ENCODE peak calls at places on chromosomes 5 and 9, in ten cellular contexts. One of them, this sample, is unnamed.

GRCh38 chr9:127406799-127407504 is 10.0 kb downstream of the SLC2A8 start:
- DNase-seq in osteoblast: no peak
- DNase-seq in fibroblast of lung: no peak
- DNase-seq in choroid plexus epithelial cell: no peak
- DNase-seq in heart left ventricle: no peak
- DNase-seq in GM12865: no peak
- DNase-seq in lower leg skin: no peak
- DNase-seq in adrenal gland: no peak
- DNase-seq in fibroblast of pulmonary artery: no peak
- DNase-seq in cardiac fibroblast: no peak
- DNase-seq in this sample: no peak

GRCh38 chr5:1156033-1156753 is 44.3 kb upstream of the SLC12A7 start:
- DNase-seq in fibroblast of lung: no peak
- DNase-seq in choroid plexus epithelial cell: no peak
- DNase-seq in GM12865: no peak
- DNase-seq in adrenal gland: no peak
- DNase-seq in heart left ventricle: no peak
- DNase-seq in osteoblast: peak; percentile 86
- DNase-seq in cardiac fibroblast: no peak
- DNase-seq in lower leg skin: no peak
- DNase-seq in fibroblast of pulmonary artery: no peak
- DNase-seq in this sample: no peak

GRCh38 chr9:120434532-120434931 is 145.4 kb downstream of the CDK5RAP2 start:
- DNase-seq in lower leg skin: no peak
- DNase-seq in cardiac fibroblast: peak; percentile 63
- DNase-seq in osteoblast: no peak
- DNase-seq in GM12865: no peak
- DNase-seq in fibroblast of pulmonary artery: peak; percentile 81
- DNase-seq in choroid plexus epithelial cell: peak; percentile 91
- DNase-seq in fibroblast of lung: peak; percentile 96
- DNase-seq in heart left ventricle: no peak
- DNase-seq in adrenal gland: no peak
- DNase-seq in this sample: no peak

GRCh38 chr5:176734756-176735342 is 75.5 kb upstream of the UNC5A start:
- DNase-seq in heart left ventricle: no peak
- DNase-seq in adrenal gland: no peak
- DNase-seq in fibroblast of pulmonary artery: no peak
- DNase-seq in GM12865: no peak
- DNase-seq in lower leg skin: peak; percentile 62
- DNase-seq in fibroblast of lung: no peak
- DNase-seq in osteoblast: peak; percentile 58
- DNase-seq in cardiac fibroblast: no peak
- DNase-seq in choroid plexus epithelial cell: no peak
- DNase-seq in this sample: no peak

GRCh38 chr9:2047144-2047671 is 32.1 kb downstream of the SMARCA2 start:
- DNase-seq in lower leg skin: no peak
- DNase-seq in GM12865: no peak
- DNase-seq in cardiac fibroblast: no peak
- DNase-seq in osteoblast: no peak
- DNase-seq in adrenal gland: no peak
- DNase-seq in fibroblast of pulmonary artery: no peak
- DNase-seq in fibroblast of lung: no peak
- DNase-seq in heart left ventricle: no peak
- DNase-seq in choroid plexus epithelial cell: no peak
- DNase-seq in this sample: no peak

GRCh38 chr5:125453011-125453410 is 706.6 kb upstream of the ZNF608 start:
- DNase-seq in adrenal gland: no peak
- DNase-seq in heart left ventricle: no peak
- DNase-seq in cardiac fibroblast: no peak
- DNase-seq in fibroblast of lung: no peak
- DNase-seq in GM12865: no peak
- DNase-seq in fibroblast of pulmonary artery: no peak
- DNase-seq in choroid plexus epithelial cell: no peak
- DNase-seq in lower leg skin: no peak
- DNase-seq in osteoblast: no peak
- DNase-seq in this sample: no peak

GRCh38 chr5:107682533-107682932 is 11.8 kb upstream of the EFNA5 start:
- DNase-seq in osteoblast: no peak
- DNase-seq in choroid plexus epithelial cell: no peak
- DNase-seq in GM12865: no peak
- DNase-seq in adrenal gland: no peak
- DNase-seq in heart left ventricle: no peak
- DNase-seq in cardiac fibroblast: no peak
- DNase-seq in lower leg skin: no peak
- DNase-seq in fibroblast of pulmonary artery: no peak
- DNase-seq in fibroblast of lung: no peak
- DNase-seq in this sample: no peak

GRCh38 chr5:59905217-59905616 is 11.7 kb upstream of the PDE4D start:
- DNase-seq in fibroblast of lung: no peak
- DNase-seq in GM12865: no peak
- DNase-seq in choroid plexus epithelial cell: no peak
- DNase-seq in osteoblast: no peak
- DNase-seq in heart left ventricle: no peak
- DNase-seq in lower leg skin: no peak
- DNase-seq in fibroblast of pulmonary artery: no peak
- DNase-seq in cardiac fibroblast: no peak
- DNase-seq in adrenal gland: no peak
- DNase-seq in this sample: no peak

GRCh38 chr5:13708432-13708831 is 236.1 kb downstream of the DNAH5 start:
- DNase-seq in fibroblast of pulmonary artery: no peak
- DNase-seq in choroid plexus epithelial cell: no peak
- DNase-seq in heart left ventricle: no peak
- DNase-seq in GM12865: no peak
- DNase-seq in osteoblast: no peak
- DNase-seq in fibroblast of lung: no peak
- DNase-seq in adrenal gland: no peak
- DNase-seq in cardiac fibroblast: no peak
- DNase-seq in lower leg skin: no peak
- DNase-seq in this sample: no peak

GRCh38 chr9:126788631-126789349 is 16.1 kb upstream of the ZBTB43 start:
- DNase-seq in heart left ventricle: no peak
- DNase-seq in lower leg skin: peak; percentile 53
- DNase-seq in adrenal gland: no peak
- DNase-seq in choroid plexus epithelial cell: peak; percentile 94
- DNase-seq in fibroblast of pulmonary artery: peak; percentile 22
- DNase-seq in GM12865: no peak
- DNase-seq in cardiac fibroblast: peak; percentile 78
- DNase-seq in osteoblast: peak; percentile 58
- DNase-seq in fibroblast of lung: peak; percentile 20
- DNase-seq in this sample: no peak

GRCh38 chr9:134390537-134390936 is 64.3 kb downstream of the RXRA start:
- DNase-seq in osteoblast: no peak
- DNase-seq in adrenal gland: no peak
- DNase-seq in choroid plexus epithelial cell: no peak
- DNase-seq in fibroblast of lung: no peak
- DNase-seq in cardiac fibroblast: no peak
- DNase-seq in fibroblast of pulmonary artery: no peak
- DNase-seq in heart left ventricle: no peak
- DNase-seq in GM12865: peak; percentile 83
- DNase-seq in lower leg skin: no peak
- DNase-seq in this sample: no peak

GRCh38 chr9:105076729-105077128 is 148.8 kb upstream of the ABCA1 start:
- DNase-seq in GM12865: no peak
- DNase-seq in lower leg skin: no peak
- DNase-seq in cardiac fibroblast: no peak
- DNase-seq in heart left ventricle: no peak
- DNase-seq in osteoblast: no peak
- DNase-seq in fibroblast of pulmonary artery: no peak
- DNase-seq in fibroblast of lung: no peak
- DNase-seq in adrenal gland: no peak
- DNase-seq in choroid plexus epithelial cell: no peak
- DNase-seq in this sample: no peak

GRCh38 chr9:123725389-123725788 is 204.5 kb downstream of the DENND1A start:
- DNase-seq in fibroblast of lung: peak; percentile 41
- DNase-seq in fibroblast of pulmonary artery: no peak
- DNase-seq in heart left ventricle: no peak
- DNase-seq in lower leg skin: no peak
- DNase-seq in adrenal gland: no peak
- DNase-seq in osteoblast: no peak
- DNase-seq in GM12865: no peak
- DNase-seq in choroid plexus epithelial cell: peak; percentile 32
- DNase-seq in cardiac fibroblast: no peak
- DNase-seq in this sample: no peak

GRCh38 chr5:147887925-147888324 is 9.4 kb downstream of the SCGB3A2 start:
- DNase-seq in fibroblast of lung: no peak
- DNase-seq in cardiac fibroblast: peak; percentile 69
- DNase-seq in heart left ventricle: no peak
- DNase-seq in GM12865: no peak
- DNase-seq in choroid plexus epithelial cell: no peak
- DNase-seq in adrenal gland: no peak
- DNase-seq in osteoblast: no peak
- DNase-seq in lower leg skin: no peak
- DNase-seq in fibroblast of pulmonary artery: peak; percentile 14
- DNase-seq in this sample: no peak

GRCh38 chr5:23330726-23331125 is 176.7 kb upstream of the PRDM9 start:
- DNase-seq in fibroblast of lung: peak; percentile 39
- DNase-seq in GM12865: no peak
- DNase-seq in lower leg skin: no peak
- DNase-seq in choroid plexus epithelial cell: no peak
- DNase-seq in fibroblast of pulmonary artery: peak; percentile 15
- DNase-seq in heart left ventricle: no peak
- DNase-seq in adrenal gland: no peak
- DNase-seq in osteoblast: no peak
- DNase-seq in cardiac fibroblast: peak; percentile 17
- DNase-seq in this sample: no peak

GRCh38 chr5:135989686-135990085 is 34.9 kb upstream of the LECT2 start:
- DNase-seq in fibroblast of pulmonary artery: no peak
- DNase-seq in cardiac fibroblast: no peak
- DNase-seq in fibroblast of lung: no peak
- DNase-seq in choroid plexus epithelial cell: no peak
- DNase-seq in adrenal gland: peak; percentile 47
- DNase-seq in lower leg skin: no peak
- DNase-seq in osteoblast: no peak
- DNase-seq in GM12865: no peak
- DNase-seq in heart left ventricle: no peak
- DNase-seq in this sample: no peak
- TF ChIP-seq CTCF in fibroblast of pulmonary artery: no peak
- TF ChIP-seq CTCF in cardiac fibroblast: no peak
- TF ChIP-seq CTCF in fibroblast of lung: no peak
- TF ChIP-seq CTCF in choroid plexus epithelial cell: no peak
- TF ChIP-seq CTCF in adrenal gland: no peak
- TF ChIP-seq CTCF in lower leg skin: no peak
- TF ChIP-seq CTCF in osteoblast: no peak
- TF ChIP-seq CTCF in GM12865: no peak
- TF ChIP-seq CTCF in heart left ventricle: no peak
- TF ChIP-seq CTCF in this sample: no peak

GRCh38 chr9:95076696-95077052 is 240.8 kb downstream of the FANCC start:
- DNase-seq in fibroblast of pulmonary artery: no peak
- DNase-seq in lower leg skin: no peak
- DNase-seq in cardiac fibroblast: no peak
- DNase-seq in fibroblast of lung: no peak
- DNase-seq in GM12865: no peak
- DNase-seq in heart left ventricle: no peak
- DNase-seq in adrenal gland: no peak
- DNase-seq in osteoblast: peak; percentile 82
- DNase-seq in choroid plexus epithelial cell: no peak
- DNase-seq in this sample: no peak
- H3K4me3 ChIP-seq in fibroblast of pulmonary artery: no peak overlapping the region
- H3K4me3 ChIP-seq in lower leg skin: no peak overlapping the region
- H3K4me3 ChIP-seq in cardiac fibroblast: no peak overlapping the region
- H3K4me3 ChIP-seq in fibroblast of lung: no peak overlapping the region
- H3K4me3 ChIP-seq in GM12865: no peak overlapping the region
- H3K4me3 ChIP-seq in heart left ventricle: no peak overlapping the region
- H3K4me3 ChIP-seq in adrenal gland: no peak overlapping the region
- H3K4me3 ChIP-seq in osteoblast: no peak overlapping the region
- H3K4me3 ChIP-seq in choroid plexus epithelial cell: no peak overlapping the region
- H3K4me3 ChIP-seq in this sample: no peak overlapping the region

GRCh38 chr9:73951147-73951546 is 546.0 kb upstream of the RORB start:
- DNase-seq in adrenal gland: no peak
- DNase-seq in fibroblast of pulmonary artery: no peak
- DNase-seq in choroid plexus epithelial cell: no peak
- DNase-seq in fibroblast of lung: no peak
- DNase-seq in GM12865: no peak
- DNase-seq in osteoblast: no peak
- DNase-seq in lower leg skin: no peak
- DNase-seq in cardiac fibroblast: no peak
- DNase-seq in heart left ventricle: no peak
- DNase-seq in this sample: no peak
- TF ChIP-seq CTCF in adrenal gland: no peak
- TF ChIP-seq CTCF in fibroblast of pulmonary artery: no peak
- TF ChIP-seq CTCF in choroid plexus epithelial cell: no peak
- TF ChIP-seq CTCF in fibroblast of lung: no peak
- TF ChIP-seq CTCF in GM12865: no peak
- TF ChIP-seq CTCF in osteoblast: no peak
- TF ChIP-seq CTCF in lower leg skin: no peak
- TF ChIP-seq CTCF in cardiac fibroblast: no peak
- TF ChIP-seq CTCF in heart left ventricle: no peak
- TF ChIP-seq CTCF in this sample: no peak

GRCh38 chr9:110126986-110127864 is 80.7 kb downstream of the C9orf152 start:
- DNase-seq in adrenal gland: peak; percentile 32
- DNase-seq in fibroblast of pulmonary artery: peak; percentile 97
- DNase-seq in cardiac fibroblast: peak; percentile 86
- DNase-seq in lower leg skin: no peak
- DNase-seq in choroid plexus epithelial cell: peak; percentile 88
- DNase-seq in osteoblast: peak; percentile 51
- DNase-seq in GM12865: no peak
- DNase-seq in fibroblast of lung: peak; percentile 97
- DNase-seq in heart left ventricle: peak; percentile 90
- DNase-seq in this sample: no peak

GRCh38 chr9:110125763-110126351 is 82.1 kb downstream of the C9orf152 start:
- DNase-seq in lower leg skin: no peak
- DNase-seq in cardiac fibroblast: no peak
- DNase-seq in GM12865: no peak
- DNase-seq in fibroblast of pulmonary artery: no peak
- DNase-seq in choroid plexus epithelial cell: peak; percentile 44
- DNase-seq in osteoblast: no peak
- DNase-seq in adrenal gland: no peak
- DNase-seq in heart left ventricle: no peak
- DNase-seq in fibroblast of lung: no peak
- DNase-seq in this sample: no peak

GRCh38 chr9:110125207-110125751 is 82.7 kb downstream of the C9orf152 start:
- DNase-seq in heart left ventricle: peak; percentile 94
- DNase-seq in fibroblast of pulmonary artery: peak; percentile 99
- DNase-seq in osteoblast: peak; percentile 87
- DNase-seq in cardiac fibroblast: peak; percentile 96
- DNase-seq in lower leg skin: peak; percentile 94
- DNase-seq in adrenal gland: peak; percentile 88
- DNase-seq in choroid plexus epithelial cell: peak; percentile 95
- DNase-seq in fibroblast of lung: peak; percentile 99
- DNase-seq in GM12865: no peak
- DNase-seq in this sample: peak; percentile 87

GRCh38 chr9:110128664-110129329 is 79.2 kb downstream of the C9orf152 start:
- DNase-seq in lower leg skin: no peak
- DNase-seq in fibroblast of pulmonary artery: no peak
- DNase-seq in fibroblast of lung: no peak
- DNase-seq in adrenal gland: no peak
- DNase-seq in cardiac fibroblast: peak; percentile 72
- DNase-seq in heart left ventricle: no peak
- DNase-seq in choroid plexus epithelial cell: peak; percentile 64
- DNase-seq in GM12865: peak; percentile 80
- DNase-seq in osteoblast: no peak
- DNase-seq in this sample: no peak

DNA sequence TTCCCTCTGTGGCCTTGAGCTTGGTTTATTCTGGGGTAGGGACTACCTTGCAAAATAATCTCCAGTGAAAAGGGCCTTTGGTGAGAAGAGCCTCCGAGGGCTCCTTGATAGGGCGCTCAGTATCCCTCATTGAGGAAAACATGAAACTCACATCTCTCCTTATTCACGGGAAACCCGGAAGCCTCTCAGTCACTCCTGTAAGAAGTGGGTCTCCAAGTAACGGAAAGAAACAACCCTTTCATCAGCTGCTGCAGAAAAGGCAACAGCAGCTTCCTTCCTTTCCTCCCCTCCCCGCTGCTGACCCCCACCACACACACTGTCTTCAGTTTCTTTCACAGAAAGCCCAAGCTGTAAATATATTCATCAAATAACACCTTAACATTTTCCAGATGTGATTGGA is 81.5 kb downstream of the C9orf152 start:
- DNase-seq in adrenal gland: no peak
- DNase-seq in lower leg skin: no peak
- DNase-seq in cardiac fibroblast: no peak
- DNase-seq in heart left ventricle: no peak
- DNase-seq in fibroblast of pulmonary artery: peak; percentile 64
- DNase-seq in choroid plexus epithelial cell: peak; percentile 60
- DNase-seq in osteoblast: no peak
- DNase-seq in GM12865: no peak
- DNase-seq in fibroblast of lung: no peak
- DNase-seq in this sample: no peak
- H3K4me3 ChIP-seq in adrenal gland: peak overlapping the region; percentile 5
- H3K4me3 ChIP-seq in lower leg skin: no peak overlapping the region
- H3K4me3 ChIP-seq in cardiac fibroblast: peak overlapping the region; percentile 40
- H3K4me3 ChIP-seq in heart left ventricle: peak overlapping the region; percentile 54
- H3K4me3 ChIP-seq in fibroblast of pulmonary artery: peak overlapping the region; percentile 60
- H3K4me3 ChIP-seq in choroid plexus epithelial cell: peak overlapping the region; percentile 42
- H3K4me3 ChIP-seq in osteoblast: peak overlapping the region; percentile 67
- H3K4me3 ChIP-seq in GM12865: no peak overlapping the region
- H3K4me3 ChIP-seq in fibroblast of lung: no peak overlapping the region
- H3K4me3 ChIP-seq in this sample: peak overlapping the region; percentile 53

This sample was measured in epithelial cell of proximal tubule.